ENCODE peak calls at places on chromosomes 3 and 15, in eight cellular contexts. One of them, this sample, is unnamed. For H3K36me3, the result is how much of the 10 kb centered on the place peaks cover.

GRCh38 chr15:96342143-96342466 is 11.6 kb downstream of the NR2F2 start:
- DNase-seq in hepatocyte: no peak
- DNase-seq in mammary epithelial cell: no peak
- DNase-seq in PC-9: no peak
- DNase-seq in A673: peak
- DNase-seq in endothelial cell of umbilical vein: peak
- DNase-seq in neural progenitor cell: no peak
- DNase-seq in PC-3: no peak
- DNase-seq in this sample: peak

GRCh38 chr3:128681277-128681829 is 30.7 kb upstream of the RPN1 start:
- DNase-seq in hepatocyte: no peak
- DNase-seq in mammary epithelial cell: no peak
- DNase-seq in PC-9: no peak
- DNase-seq in A673: no peak
- DNase-seq in endothelial cell of umbilical vein: no peak
- DNase-seq in neural progenitor cell: no peak
- DNase-seq in PC-3: no peak
- DNase-seq in this sample: no peak

GRCh38 chr3:187318819-187319616 is 27.5 kb upstream of the MASP1 start:
- DNase-seq in hepatocyte: peak
- DNase-seq in mammary epithelial cell: peak
- DNase-seq in PC-9: peak
- DNase-seq in A673: peak
- DNase-seq in endothelial cell of umbilical vein: peak
- DNase-seq in neural progenitor cell: peak
- DNase-seq in PC-3: peak
- DNase-seq in this sample: peak

GRCh38 chr15:33489335-33489734 is 178.6 kb downstream of the RYR3 start:
- DNase-seq in hepatocyte: no peak
- DNase-seq in mammary epithelial cell: no peak
- DNase-seq in PC-9: no peak
- DNase-seq in A673: no peak
- DNase-seq in endothelial cell of umbilical vein: no peak
- DNase-seq in neural progenitor cell: no peak
- DNase-seq in PC-3: no peak
- DNase-seq in this sample: no peak

GRCh38 chr15:63156708-63157065 is 590 bp downstream of the RPS27L start:
- DNase-seq in hepatocyte: peak
- DNase-seq in mammary epithelial cell: peak
- DNase-seq in PC-9: no peak
- DNase-seq in A673: peak
- DNase-seq in endothelial cell of umbilical vein: peak
- DNase-seq in neural progenitor cell: peak
- DNase-seq in PC-3: peak
- DNase-seq in this sample: peak

GRCh38 chr15:32861741-32862140 is 143.9 kb downstream of the GREM1 start:
- DNase-seq in hepatocyte: peak
- DNase-seq in mammary epithelial cell: peak
- DNase-seq in PC-9: no peak
- DNase-seq in A673: peak
- DNase-seq in endothelial cell of umbilical vein: no peak
- DNase-seq in neural progenitor cell: peak
- DNase-seq in PC-3: no peak
- DNase-seq in this sample: peak

GRCh38 chr3:21902956-21903355 is 151.9 kb upstream of the ZNF385D start:
- DNase-seq in hepatocyte: no peak
- DNase-seq in mammary epithelial cell: no peak
- DNase-seq in PC-9: peak
- DNase-seq in A673: no peak
- DNase-seq in endothelial cell of umbilical vein: no peak
- DNase-seq in neural progenitor cell: no peak
- DNase-seq in PC-3: peak
- DNase-seq in this sample: no peak

GRCh38 chr3:160402249-160403027 is 3.0 kb downstream of the SMC4 start:
- DNase-seq in hepatocyte: no peak
- DNase-seq in mammary epithelial cell: no peak
- DNase-seq in PC-9: no peak
- DNase-seq in A673: no peak
- DNase-seq in endothelial cell of umbilical vein: peak
- DNase-seq in neural progenitor cell: no peak
- DNase-seq in PC-3: no peak
- DNase-seq in this sample: peak

GRCh38 chr3:28575100-28575747 is 226.6 kb upstream of the AZI2 start:
- DNase-seq in hepatocyte: peak
- DNase-seq in mammary epithelial cell: no peak
- DNase-seq in PC-9: no peak
- DNase-seq in A673: no peak
- DNase-seq in endothelial cell of umbilical vein: no peak
- DNase-seq in neural progenitor cell: peak
- DNase-seq in PC-3: no peak
- DNase-seq in this sample: no peak

GRCh38 chr3:4466783-4467521 is at the start of gene SUMF1:
- DNase-seq in hepatocyte: peak
- DNase-seq in mammary epithelial cell: peak
- DNase-seq in PC-9: peak
- DNase-seq in A673: peak
- DNase-seq in endothelial cell of umbilical vein: peak
- DNase-seq in neural progenitor cell: peak
- DNase-seq in PC-3: peak
- DNase-seq in this sample: peak

GRCh38 chr15:45442497-45443135 is 64.3 kb upstream of the GATM start:
- DNase-seq in hepatocyte: no peak
- DNase-seq in mammary epithelial cell: peak
- DNase-seq in PC-9: no peak
- DNase-seq in A673: no peak
- DNase-seq in endothelial cell of umbilical vein: no peak
- DNase-seq in neural progenitor cell: no peak
- DNase-seq in PC-3: peak
- DNase-seq in this sample: peak

GRCh38 chr3:188554404-188554803 is 400.4 kb downstream of the LPP start:
- DNase-seq in hepatocyte: no peak
- DNase-seq in mammary epithelial cell: peak
- DNase-seq in PC-9: no peak
- DNase-seq in A673: no peak
- DNase-seq in endothelial cell of umbilical vein: no peak
- DNase-seq in neural progenitor cell: no peak
- DNase-seq in PC-3: peak
- DNase-seq in this sample: peak

GRCh38 chr3:86563358-86563970 is 427.5 kb downstream of the VGLL3 start:
- DNase-seq in hepatocyte: peak
- DNase-seq in mammary epithelial cell: peak
- DNase-seq in PC-9: no peak
- DNase-seq in A673: peak
- DNase-seq in endothelial cell of umbilical vein: peak
- DNase-seq in neural progenitor cell: peak
- DNase-seq in PC-3: peak
- DNase-seq in this sample: peak

GRCh38 chr3:18780941-18781340 is 355.8 kb upstream of the SATB1 start:
- DNase-seq in hepatocyte: no peak
- DNase-seq in mammary epithelial cell: no peak
- DNase-seq in PC-9: no peak
- DNase-seq in A673: no peak
- DNase-seq in endothelial cell of umbilical vein: no peak
- DNase-seq in neural progenitor cell: no peak
- DNase-seq in PC-3: no peak
- DNase-seq in this sample: no peak

GRCh38 chr3:125585595-125586223 is 9.6 kb downstream of the OSBPL11 start:
- DNase-seq in hepatocyte: peak
- DNase-seq in mammary epithelial cell: peak
- DNase-seq in PC-9: peak
- DNase-seq in A673: peak
- DNase-seq in endothelial cell of umbilical vein: peak
- DNase-seq in neural progenitor cell: peak
- DNase-seq in PC-3: peak
- DNase-seq in this sample: peak

DNA sequence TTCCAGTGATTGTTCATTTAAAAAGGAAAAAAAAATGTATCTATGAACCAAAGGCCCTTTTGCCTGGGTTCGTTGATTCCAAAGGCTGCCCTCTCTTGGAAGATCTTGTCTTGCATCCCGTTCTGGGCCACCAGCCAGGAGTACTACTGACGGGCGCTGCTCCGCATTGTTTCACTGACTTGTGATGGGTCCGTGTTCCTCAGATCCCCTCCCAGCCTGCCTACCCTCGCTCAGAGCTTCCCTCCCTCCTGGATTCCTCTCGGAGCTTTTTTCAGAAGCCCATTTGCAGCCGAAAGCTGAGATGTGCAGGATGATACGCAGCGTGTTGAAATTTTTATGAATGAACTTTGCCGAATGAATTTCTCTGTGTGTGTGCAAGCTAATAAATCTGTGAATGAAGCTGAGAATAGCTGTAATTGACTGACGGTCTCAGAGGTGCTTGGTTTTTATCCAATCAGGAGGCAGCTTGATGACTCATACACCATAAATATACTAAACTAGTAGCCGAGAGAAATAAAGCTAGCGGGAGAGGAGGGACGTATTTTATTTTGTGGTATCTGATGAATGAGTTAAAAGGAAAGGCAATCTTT is at the start of gene SHC4:
- DNase-seq in hepatocyte: peak
- DNase-seq in mammary epithelial cell: peak
- DNase-seq in PC-9: peak
- DNase-seq in A673: peak
- DNase-seq in endothelial cell of umbilical vein: peak
- DNase-seq in neural progenitor cell: peak
- DNase-seq in PC-3: peak
- DNase-seq in this sample: peak
- TF ChIP-seq CTCF in hepatocyte: peak
- TF ChIP-seq CTCF in mammary epithelial cell: peak
- TF ChIP-seq CTCF in PC-9: no peak
- TF ChIP-seq CTCF in A673: peak
- TF ChIP-seq CTCF in endothelial cell of umbilical vein: no peak
- TF ChIP-seq CTCF in neural progenitor cell: peak
- TF ChIP-seq CTCF in PC-3: peak
- TF ChIP-seq CTCF in this sample: peak

GRCh38 chr15:40985541-40986330 is 32.5 kb downstream of the CHAC1 start:
- DNase-seq in hepatocyte: no peak
- DNase-seq in mammary epithelial cell: no peak
- DNase-seq in PC-9: no peak
- DNase-seq in A673: no peak
- DNase-seq in endothelial cell of umbilical vein: no peak
- DNase-seq in neural progenitor cell: no peak
- DNase-seq in PC-3: no peak
- DNase-seq in this sample: peak
- H3K36me3 ChIP-seq in hepatocyte: under half
- H3K36me3 ChIP-seq in mammary epithelial cell: under half
- H3K36me3 ChIP-seq in PC-9: under half
- H3K36me3 ChIP-seq in A673: half or more
- H3K36me3 ChIP-seq in endothelial cell of umbilical vein: under half
- H3K36me3 ChIP-seq in neural progenitor cell: under half
- H3K36me3 ChIP-seq in PC-3: half or more
- H3K36me3 ChIP-seq in this sample: under half

GRCh38 chr3:99872633-99873254 is 55.1 kb downstream of the CMSS1 start:
- DNase-seq in hepatocyte: no peak
- DNase-seq in mammary epithelial cell: no peak
- DNase-seq in PC-9: no peak
- DNase-seq in A673: no peak
- DNase-seq in endothelial cell of umbilical vein: peak
- DNase-seq in neural progenitor cell: no peak
- DNase-seq in PC-3: no peak
- DNase-seq in this sample: no peak
- TF ChIP-seq EZH2 in hepatocyte: no peak
- TF ChIP-seq EZH2 in mammary epithelial cell: no peak
- TF ChIP-seq EZH2 in PC-9: no peak
- TF ChIP-seq EZH2 in A673: no peak
- TF ChIP-seq EZH2 in endothelial cell of umbilical vein: no peak
- TF ChIP-seq EZH2 in neural progenitor cell: no peak
- TF ChIP-seq EZH2 in PC-3: no peak
- TF ChIP-seq EZH2 in this sample: no peak

DNA sequence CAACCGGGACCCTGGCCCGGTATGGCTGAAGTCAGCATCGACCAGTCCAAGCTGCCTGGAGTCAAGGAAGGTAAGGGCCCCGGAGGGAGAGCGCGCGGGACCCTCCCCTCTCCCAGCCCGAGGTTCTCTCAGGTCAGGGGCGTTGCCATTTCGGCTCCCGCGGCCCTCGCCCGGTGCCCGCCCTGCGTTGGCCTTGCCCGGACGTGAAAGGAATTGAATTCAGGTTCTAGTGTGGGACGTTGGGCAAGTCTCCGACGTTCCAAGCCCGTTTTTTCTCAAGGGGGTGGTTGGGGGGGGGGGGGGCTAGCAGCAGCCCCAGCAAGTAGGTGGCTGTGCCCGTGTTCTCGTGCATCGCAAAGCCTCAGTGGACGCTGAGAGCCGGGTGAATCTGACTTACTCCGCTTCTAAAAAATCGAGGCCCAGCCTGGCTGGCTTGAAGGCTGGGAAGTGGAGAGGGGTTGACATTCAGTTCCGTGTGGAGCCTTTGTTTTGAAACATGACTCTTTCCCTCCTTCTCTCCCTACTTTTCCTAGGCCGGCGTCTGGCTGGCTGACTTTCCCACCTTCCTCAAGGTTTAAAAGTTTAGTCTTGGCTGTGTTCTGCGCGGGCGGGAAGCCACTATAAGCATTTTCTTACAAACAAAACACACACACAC is 545 bp downstream of the UTS2B start:
- DNase-seq in hepatocyte: peak
- DNase-seq in mammary epithelial cell: peak
- DNase-seq in PC-9: peak
- DNase-seq in A673: peak
- DNase-seq in endothelial cell of umbilical vein: peak
- DNase-seq in neural progenitor cell: peak
- DNase-seq in PC-3: peak
- DNase-seq in this sample: peak
- TF ChIP-seq CTCF in hepatocyte: no peak
- TF ChIP-seq CTCF in mammary epithelial cell: no peak
- TF ChIP-seq CTCF in PC-9: no peak
- TF ChIP-seq CTCF in A673: no peak
- TF ChIP-seq CTCF in endothelial cell of umbilical vein: no peak
- TF ChIP-seq CTCF in neural progenitor cell: no peak
- TF ChIP-seq CTCF in PC-3: no peak
- TF ChIP-seq CTCF in this sample: no peak

GRCh38 chr3:172305974-172306373 is 142.3 kb downstream of the GHSR start:
- DNase-seq in hepatocyte: no peak
- DNase-seq in mammary epithelial cell: no peak
- DNase-seq in PC-9: no peak
- DNase-seq in A673: no peak
- DNase-seq in endothelial cell of umbilical vein: no peak
- DNase-seq in neural progenitor cell: no peak
- DNase-seq in PC-3: no peak
- DNase-seq in this sample: no peak
- H3K36me3 ChIP-seq in hepatocyte: under half
- H3K36me3 ChIP-seq in mammary epithelial cell: under half
- H3K36me3 ChIP-seq in PC-9: half or more
- H3K36me3 ChIP-seq in A673: under half
- H3K36me3 ChIP-seq in endothelial cell of umbilical vein: under half
- H3K36me3 ChIP-seq in neural progenitor cell: under half
- H3K36me3 ChIP-seq in PC-3: under half
- H3K36me3 ChIP-seq in this sample: under half

GRCh38 chr3:30083315-30083714 is 523.1 kb upstream of the TGFBR2 start:
- DNase-seq in hepatocyte: no peak
- DNase-seq in mammary epithelial cell: no peak
- DNase-seq in PC-9: no peak
- DNase-seq in A673: no peak
- DNase-seq in endothelial cell of umbilical vein: no peak
- DNase-seq in neural progenitor cell: no peak
- DNase-seq in PC-3: peak
- DNase-seq in this sample: no peak
- TF ChIP-seq EZH2 in hepatocyte: no peak
- TF ChIP-seq EZH2 in mammary epithelial cell: no peak
- TF ChIP-seq EZH2 in PC-9: no peak
- TF ChIP-seq EZH2 in A673: no peak
- TF ChIP-seq EZH2 in endothelial cell of umbilical vein: no peak
- TF ChIP-seq EZH2 in neural progenitor cell: no peak
- TF ChIP-seq EZH2 in PC-3: no peak
- TF ChIP-seq EZH2 in this sample: no peak